ENCODE peak calls at places on chromosomes 11 and 22, in eight cellular contexts. One of them, this sample, is unnamed.

GRCh38 chr11:128727320-128727719 is 33.4 kb downstream of the FLI1 start:
- DNase-seq in RWPE1: no peak
- DNase-seq in substantia nigra: no peak
- DNase-seq in pancreas: no peak
- DNase-seq in Karpas-422: no peak
- DNase-seq in dorsolateral prefrontal cortex: no peak
- DNase-seq in colonic mucosa: no peak
- DNase-seq in transverse colon: no peak
- DNase-seq in this sample: no peak

GRCh38 chr22:27839261-27839660 is 37.7 kb upstream of the MN1 start:
- DNase-seq in RWPE1: no peak
- DNase-seq in substantia nigra: no peak
- DNase-seq in pancreas: no peak
- DNase-seq in Karpas-422: no peak
- DNase-seq in dorsolateral prefrontal cortex: no peak
- DNase-seq in colonic mucosa: no peak
- DNase-seq in transverse colon: no peak
- DNase-seq in this sample: no peak

GRCh38 chr22:46326066-46326680 is 9.3 kb upstream of the TRMU start:
- DNase-seq in RWPE1: no peak
- DNase-seq in substantia nigra: no peak
- DNase-seq in pancreas: peak
- DNase-seq in Karpas-422: no peak
- DNase-seq in dorsolateral prefrontal cortex: no peak
- DNase-seq in colonic mucosa: no peak
- DNase-seq in transverse colon: no peak
- DNase-seq in this sample: no peak

GRCh38 chr11:134045799-134046635 is 22.9 kb upstream of the JAM3 start:
- DNase-seq in RWPE1: no peak
- DNase-seq in substantia nigra: no peak
- DNase-seq in pancreas: no peak
- DNase-seq in Karpas-422: peak
- DNase-seq in dorsolateral prefrontal cortex: no peak
- DNase-seq in colonic mucosa: no peak
- DNase-seq in transverse colon: no peak
- DNase-seq in this sample: no peak

GRCh38 chr11:128726464-128727139 is 32.7 kb downstream of the FLI1 start:
- DNase-seq in RWPE1: no peak
- DNase-seq in substantia nigra: no peak
- DNase-seq in pancreas: no peak
- DNase-seq in Karpas-422: peak
- DNase-seq in dorsolateral prefrontal cortex: no peak
- DNase-seq in colonic mucosa: no peak
- DNase-seq in transverse colon: peak
- DNase-seq in this sample: no peak

GRCh38 chr11:79150320-79150719 is 290.5 kb downstream of the TENM4 start:
- DNase-seq in RWPE1: no peak
- DNase-seq in substantia nigra: no peak
- DNase-seq in pancreas: no peak
- DNase-seq in Karpas-422: no peak
- DNase-seq in dorsolateral prefrontal cortex: no peak
- DNase-seq in colonic mucosa: no peak
- DNase-seq in transverse colon: no peak
- DNase-seq in this sample: no peak

GRCh38 chr22:32325416-32325801 is 32.3 kb upstream of the RFPL3 start:
- DNase-seq in RWPE1: no peak
- DNase-seq in substantia nigra: no peak
- DNase-seq in pancreas: no peak
- DNase-seq in Karpas-422: no peak
- DNase-seq in dorsolateral prefrontal cortex: no peak
- DNase-seq in colonic mucosa: no peak
- DNase-seq in transverse colon: no peak
- DNase-seq in this sample: no peak

GRCh38 chr11:95596011-95596489 is 193.5 kb downstream of the FAM76B start:
- DNase-seq in RWPE1: no peak
- DNase-seq in substantia nigra: no peak
- DNase-seq in pancreas: no peak
- DNase-seq in Karpas-422: no peak
- DNase-seq in dorsolateral prefrontal cortex: no peak
- DNase-seq in colonic mucosa: no peak
- DNase-seq in transverse colon: no peak
- DNase-seq in this sample: peak

GRCh38 chr11:94581926-94582325 is 14.8 kb downstream of the PIWIL4 start:
- DNase-seq in RWPE1: no peak
- DNase-seq in substantia nigra: no peak
- DNase-seq in pancreas: no peak
- DNase-seq in Karpas-422: no peak
- DNase-seq in dorsolateral prefrontal cortex: no peak
- DNase-seq in colonic mucosa: no peak
- DNase-seq in transverse colon: no peak
- DNase-seq in this sample: no peak

GRCh38 chr22:36464715-36465231 is 16.7 kb downstream of the TXN2 start:
- DNase-seq in RWPE1: no peak
- DNase-seq in substantia nigra: no peak
- DNase-seq in pancreas: peak
- DNase-seq in Karpas-422: no peak
- DNase-seq in dorsolateral prefrontal cortex: no peak
- DNase-seq in colonic mucosa: no peak
- DNase-seq in transverse colon: no peak
- DNase-seq in this sample: no peak

GRCh38 chr22:48574776-48575566 is 1252.7 kb downstream of the BRD1 start:
- DNase-seq in RWPE1: no peak
- DNase-seq in substantia nigra: peak
- DNase-seq in pancreas: peak
- DNase-seq in Karpas-422: no peak
- DNase-seq in dorsolateral prefrontal cortex: peak
- DNase-seq in colonic mucosa: peak
- DNase-seq in transverse colon: peak
- DNase-seq in this sample: no peak

GRCh38 chr22:26770624-26771023 is 113.2 kb downstream of the MIAT start:
- DNase-seq in RWPE1: no peak
- DNase-seq in substantia nigra: no peak
- DNase-seq in pancreas: no peak
- DNase-seq in Karpas-422: no peak
- DNase-seq in dorsolateral prefrontal cortex: no peak
- DNase-seq in colonic mucosa: no peak
- DNase-seq in transverse colon: no peak
- DNase-seq in this sample: no peak

GRCh38 chr22:49967333-49968241 is 7.0 kb downstream of the PIM3 start:
- DNase-seq in RWPE1: no peak
- DNase-seq in substantia nigra: no peak
- DNase-seq in pancreas: peak
- DNase-seq in Karpas-422: peak
- DNase-seq in dorsolateral prefrontal cortex: peak
- DNase-seq in colonic mucosa: peak
- DNase-seq in transverse colon: peak
- DNase-seq in this sample: no peak

GRCh38 chr11:123628936-123629683 is 25.3 kb downstream of the SCN3B start:
- DNase-seq in RWPE1: no peak
- DNase-seq in substantia nigra: no peak
- DNase-seq in pancreas: no peak
- DNase-seq in Karpas-422: no peak
- DNase-seq in dorsolateral prefrontal cortex: no peak
- DNase-seq in colonic mucosa: no peak
- DNase-seq in transverse colon: peak
- DNase-seq in this sample: no peak

GRCh38 chr11:30859709-30860108 is 273.6 kb upstream of the MPPED2 start:
- DNase-seq in RWPE1: no peak
- DNase-seq in substantia nigra: no peak
- DNase-seq in pancreas: no peak
- DNase-seq in Karpas-422: no peak
- DNase-seq in dorsolateral prefrontal cortex: no peak
- DNase-seq in colonic mucosa: no peak
- DNase-seq in transverse colon: no peak
- DNase-seq in this sample: no peak

GRCh38 chr22:50710886-50711285 is 27.1 kb upstream of the ACR start:
- DNase-seq in RWPE1: no peak
- DNase-seq in substantia nigra: no peak
- DNase-seq in pancreas: peak
- DNase-seq in Karpas-422: no peak
- DNase-seq in dorsolateral prefrontal cortex: no peak
- DNase-seq in colonic mucosa: no peak
- DNase-seq in transverse colon: no peak
- DNase-seq in this sample: no peak

GRCh38 chr11:35103366-35104194 is 35.4 kb upstream of the CD44 start:
- DNase-seq in RWPE1: no peak
- DNase-seq in substantia nigra: no peak
- DNase-seq in pancreas: no peak
- DNase-seq in Karpas-422: no peak
- DNase-seq in dorsolateral prefrontal cortex: no peak
- DNase-seq in colonic mucosa: no peak
- DNase-seq in transverse colon: no peak
- DNase-seq in this sample: no peak

GRCh38 chr11:35104655-35105054 is 34.3 kb upstream of the CD44 start:
- DNase-seq in RWPE1: no peak
- DNase-seq in substantia nigra: no peak
- DNase-seq in pancreas: no peak
- DNase-seq in Karpas-422: no peak
- DNase-seq in dorsolateral prefrontal cortex: no peak
- DNase-seq in colonic mucosa: no peak
- DNase-seq in transverse colon: no peak
- DNase-seq in this sample: no peak

GRCh38 chr11:35099278-35100018 is 39.5 kb upstream of the CD44 start:
- DNase-seq in RWPE1: peak
- DNase-seq in substantia nigra: no peak
- DNase-seq in pancreas: no peak
- DNase-seq in Karpas-422: no peak
- DNase-seq in dorsolateral prefrontal cortex: no peak
- DNase-seq in colonic mucosa: no peak
- DNase-seq in transverse colon: no peak
- DNase-seq in this sample: no peak

GRCh38 chr11:35101223-35101622 is 37.7 kb upstream of the CD44 start:
- DNase-seq in RWPE1: no peak
- DNase-seq in substantia nigra: no peak
- DNase-seq in pancreas: no peak
- DNase-seq in Karpas-422: no peak
- DNase-seq in dorsolateral prefrontal cortex: no peak
- DNase-seq in colonic mucosa: no peak
- DNase-seq in transverse colon: no peak
- DNase-seq in this sample: no peak

GRCh38 chr11:35102267-35102666 is 36.7 kb upstream of the CD44 start:
- DNase-seq in RWPE1: no peak
- DNase-seq in substantia nigra: no peak
- DNase-seq in pancreas: no peak
- DNase-seq in Karpas-422: no peak
- DNase-seq in dorsolateral prefrontal cortex: no peak
- DNase-seq in colonic mucosa: no peak
- DNase-seq in transverse colon: no peak
- DNase-seq in this sample: no peak
- H3K27ac ChIP-seq in RWPE1: no peak
- H3K27ac ChIP-seq in substantia nigra: no peak
- H3K27ac ChIP-seq in pancreas: no peak
- H3K27ac ChIP-seq in Karpas-422: no peak
- H3K27ac ChIP-seq in dorsolateral prefrontal cortex: no peak
- H3K27ac ChIP-seq in colonic mucosa: no peak
- H3K27ac ChIP-seq in transverse colon: peak
- H3K27ac ChIP-seq in this sample: no peak

DNA sequence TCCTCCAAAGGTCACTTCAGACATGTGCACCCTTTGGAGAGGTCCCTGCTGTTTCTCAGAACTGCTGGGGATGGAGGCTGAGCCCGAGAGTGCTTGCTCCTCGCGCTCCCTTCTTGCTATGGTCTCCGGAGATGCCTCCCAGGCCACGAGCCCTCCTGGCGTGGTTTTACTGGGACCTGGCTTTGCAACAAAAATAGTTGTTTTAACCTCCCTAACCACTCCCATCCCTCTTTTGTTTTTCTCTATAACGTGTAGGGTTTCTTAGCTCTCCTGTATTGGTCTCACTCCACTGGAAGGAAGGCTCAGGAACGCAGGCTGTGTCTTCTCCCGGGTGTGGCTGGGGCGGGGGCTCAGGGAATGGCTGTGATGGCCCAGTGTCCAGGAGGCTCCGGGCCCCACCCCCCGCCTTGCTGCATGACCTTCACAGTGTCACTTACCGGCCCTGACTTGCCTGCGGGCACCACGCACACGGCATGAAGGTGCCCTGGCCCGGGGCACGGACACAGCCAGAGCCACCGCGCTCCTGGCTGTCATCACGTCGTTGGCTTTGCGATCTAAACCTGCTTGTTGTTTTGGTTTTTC is 5.6 kb downstream of the PTDSS2 start:
- DNase-seq in RWPE1: no peak
- DNase-seq in substantia nigra: no peak
- DNase-seq in pancreas: peak
- DNase-seq in Karpas-422: no peak
- DNase-seq in dorsolateral prefrontal cortex: no peak
- DNase-seq in colonic mucosa: no peak
- DNase-seq in transverse colon: no peak
- DNase-seq in this sample: no peak
- H3K27ac ChIP-seq in RWPE1: peak
- H3K27ac ChIP-seq in substantia nigra: no peak
- H3K27ac ChIP-seq in pancreas: no peak
- H3K27ac ChIP-seq in Karpas-422: no peak
- H3K27ac ChIP-seq in dorsolateral prefrontal cortex: no peak
- H3K27ac ChIP-seq in colonic mucosa: no peak
- H3K27ac ChIP-seq in transverse colon: no peak
- H3K27ac ChIP-seq in this sample: no peak

GRCh38 chr11:72760543-72761400 is 8.6 kb upstream of the ARAP1 start:
- DNase-seq in RWPE1: no peak
- DNase-seq in substantia nigra: no peak
- DNase-seq in pancreas: no peak
- DNase-seq in Karpas-422: no peak
- DNase-seq in dorsolateral prefrontal cortex: no peak
- DNase-seq in colonic mucosa: no peak
- DNase-seq in transverse colon: no peak
- DNase-seq in this sample: no peak
- H3K27ac ChIP-seq in RWPE1: no peak
- H3K27ac ChIP-seq in substantia nigra: no peak
- H3K27ac ChIP-seq in pancreas: no peak
- H3K27ac ChIP-seq in Karpas-422: no peak
- H3K27ac ChIP-seq in dorsolateral prefrontal cortex: no peak
- H3K27ac ChIP-seq in colonic mucosa: no peak
- H3K27ac ChIP-seq in transverse colon: no peak
- H3K27ac ChIP-seq in this sample: no peak

GRCh38 chr22:20193761-20194494 is 43.1 kb upstream of the CCDC188 start:
- DNase-seq in RWPE1: no peak
- DNase-seq in substantia nigra: no peak
- DNase-seq in pancreas: no peak
- DNase-seq in Karpas-422: no peak
- DNase-seq in dorsolateral prefrontal cortex: no peak
- DNase-seq in colonic mucosa: no peak
- DNase-seq in transverse colon: no peak
- DNase-seq in this sample: no peak

GRCh38 chr22:20191803-20192202 is 40.9 kb upstream of the CCDC188 start:
- DNase-seq in RWPE1: no peak
- DNase-seq in substantia nigra: no peak
- DNase-seq in pancreas: no peak
- DNase-seq in Karpas-422: no peak
- DNase-seq in dorsolateral prefrontal cortex: no peak
- DNase-seq in colonic mucosa: no peak
- DNase-seq in transverse colon: no peak
- DNase-seq in this sample: no peak

GRCh38 chr22:20192972-20193760 is 42.3 kb upstream of the CCDC188 start:
- DNase-seq in RWPE1: no peak
- DNase-seq in substantia nigra: no peak
- DNase-seq in pancreas: no peak
- DNase-seq in Karpas-422: no peak
- DNase-seq in dorsolateral prefrontal cortex: no peak
- DNase-seq in colonic mucosa: no peak
- DNase-seq in transverse colon: no peak
- DNase-seq in this sample: no peak

GRCh38 chr22:20191000-20191515 is 40.2 kb upstream of the CCDC188 start:
- DNase-seq in RWPE1: no peak
- DNase-seq in substantia nigra: no peak
- DNase-seq in pancreas: no peak
- DNase-seq in Karpas-422: no peak
- DNase-seq in dorsolateral prefrontal cortex: no peak
- DNase-seq in colonic mucosa: no peak
- DNase-seq in transverse colon: no peak
- DNase-seq in this sample: no peak

GRCh38 chr22:20192293-20192971 is 41.6 kb upstream of the CCDC188 start:
- DNase-seq in RWPE1: no peak
- DNase-seq in substantia nigra: no peak
- DNase-seq in pancreas: no peak
- DNase-seq in Karpas-422: no peak
- DNase-seq in dorsolateral prefrontal cortex: no peak
- DNase-seq in colonic mucosa: no peak
- DNase-seq in transverse colon: no peak
- DNase-seq in this sample: no peak
- H3K27ac ChIP-seq in RWPE1: no peak
- H3K27ac ChIP-seq in substantia nigra: no peak
- H3K27ac ChIP-seq in pancreas: no peak
- H3K27ac ChIP-seq in Karpas-422: no peak
- H3K27ac ChIP-seq in dorsolateral prefrontal cortex: no peak
- H3K27ac ChIP-seq in colonic mucosa: no peak
- H3K27ac ChIP-seq in transverse colon: no peak
- H3K27ac ChIP-seq in this sample: no peak